ENCODE peak calls at places on chromosomes 16 and 17, in eight cellular contexts. A is HCT116, X is GM12891, S is body of pancreas, B is Peyer's patch, P is prostate gland, M is A549, K is right lobe of liver. R is an unnamed sample.

GRCh38 chr16:87040169-87041117 is 276.7 kb downstream of the C16orf95 start:
- DNase-seq in A (no peak), X (no peak), S (no peak), B (no peak), P (no peak), M (no peak), K (no peak), R (no peak)

GRCh38 chr17:19321481-19322128 is 40.9 kb downstream of the B9D1 start:
- DNase-seq in A (no peak), X (no peak), S (no peak), B (no peak), P (no peak), M (no peak), K (peak), R (no peak)

GRCh38 chr17:42183741-42184711 is 1.2 kb downstream of the HCRT start:
- DNase-seq in A (peak), X (peak), S (peak), B (peak), P (peak), M (peak), K (peak), R (peak)

GRCh38 chr16:79008036-79008868 is 592.3 kb downstream of the MAF start:
- DNase-seq in A (no peak), X (no peak), S (no peak), B (no peak), P (no peak), M (no peak), K (no peak), R (no peak)

GRCh38 chr16:68764866-68765265 is 27.8 kb downstream of the CDH1 start:
- DNase-seq in A (no peak), X (no peak), S (no peak), B (no peak), P (no peak), M (no peak), K (no peak), R (no peak)

GRCh38 chr16:89951509-89951908 is 3.0 kb downstream of the DEF8 start:
- DNase-seq in A (no peak), X (no peak), S (no peak), B (no peak), P (no peak), M (no peak), K (no peak), R (no peak)

GRCh38 chr16:86395477-86395876 is 114.8 kb upstream of the FOXF1 start:
- DNase-seq in A (no peak), X (no peak), S (no peak), B (no peak), P (no peak), M (no peak), K (no peak), R (no peak)

GRCh38 chr16:11161974-11162373 is 94.0 kb downstream of the SOCS1 start:
- DNase-seq in A (no peak), X (no peak), S (no peak), B (peak), P (no peak), M (no peak), K (no peak), R (no peak)

GRCh38 chr17:15154618-15155017 is 110.5 kb downstream of the PMP22 start:
- DNase-seq in A (no peak), X (no peak), S (no peak), B (no peak), P (no peak), M (no peak), K (no peak), R (no peak)

GRCh38 chr16:76278086-76278485 is 885 bp downstream of the CNTNAP4 start:
- DNase-seq in A (no peak), X (no peak), S (no peak), B (no peak), P (no peak), M (no peak), K (no peak), R (no peak)

GRCh38 chr17:42608692-42609181 is 437 bp downstream of the RETREG3 start:
- DNase-seq in A (no peak), X (no peak), S (no peak), B (no peak), P (no peak), M (no peak), K (peak), R (no peak)

DNA sequence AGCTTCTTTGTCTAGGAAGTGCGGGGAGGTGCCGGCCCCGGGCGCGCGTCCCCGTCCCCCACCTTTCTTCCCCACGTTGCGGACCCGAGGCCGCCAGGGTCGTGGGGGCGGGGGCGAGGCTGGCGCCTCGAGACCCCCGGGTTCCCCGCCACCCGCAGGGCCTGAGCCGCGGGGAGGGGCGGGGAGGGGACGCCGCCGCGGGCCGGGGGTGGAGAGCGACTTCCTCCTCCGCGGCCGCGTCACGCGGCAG is 1.8 kb upstream of the ACTG1 start:
- DNase-seq in A (no peak), X (no peak), S (no peak), B (no peak), P (no peak), M (no peak), K (no peak), R (no peak)
- TF ChIP-seq POLR2A in A (peak), X (no peak), S (no peak), B (no peak), P (no peak), M (peak), K (no peak), R (no peak)

DNA sequence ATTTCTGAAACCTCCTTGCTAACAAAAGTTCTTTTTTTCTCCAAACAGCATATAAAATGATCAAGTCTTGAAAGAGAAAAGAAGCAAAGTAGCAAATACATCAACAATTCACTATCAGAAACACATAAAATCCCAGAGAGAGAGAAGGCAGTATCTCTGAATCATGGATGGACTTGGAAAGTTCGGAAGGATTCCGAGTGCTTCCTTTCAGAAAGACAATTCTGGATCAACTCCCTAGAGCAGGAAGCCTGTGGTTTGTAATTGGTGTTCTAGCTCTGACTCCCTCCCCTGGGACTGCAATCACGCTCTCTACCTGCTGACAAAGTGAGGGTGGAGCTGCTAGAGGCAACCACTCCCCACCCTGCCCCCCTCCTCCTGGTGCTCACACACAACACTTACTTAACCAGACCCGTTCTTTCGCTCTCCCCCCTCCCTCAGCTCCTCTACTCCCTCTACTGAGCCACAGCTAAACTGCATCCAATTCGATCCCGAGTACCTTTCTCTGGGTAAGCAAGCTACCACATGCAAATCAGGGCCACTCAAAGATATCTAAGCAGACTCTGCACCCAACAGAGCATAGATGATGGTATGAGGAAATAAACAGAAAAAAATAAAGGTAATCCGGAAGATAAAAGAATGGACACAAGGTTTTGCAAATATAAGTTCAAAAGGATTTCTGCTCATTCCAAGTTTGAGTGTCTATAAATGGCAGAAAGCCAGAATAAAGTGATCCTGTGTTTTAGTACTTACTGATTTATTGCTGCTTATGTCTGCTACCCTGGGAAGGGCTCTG is at the start of gene RNF43:
- DNase-seq in A (peak), X (peak), S (peak), B (peak), P (peak), M (peak), K (peak), R (peak)
- TF ChIP-seq POLR2A in A (no peak), X (no peak), S (peak), B (peak), P (peak), M (no peak), K (peak), R (peak)

GRCh38 chr16:88662843-88663606 is at the start of gene MVD:
- DNase-seq in A (peak), X (peak), S (peak), B (peak), P (peak), M (peak), K (peak), R (peak)
- TF ChIP-seq POLR2A in A (peak), X (peak), S (peak), B (peak), P (peak), M (peak), K (peak), R (peak)

DNA sequence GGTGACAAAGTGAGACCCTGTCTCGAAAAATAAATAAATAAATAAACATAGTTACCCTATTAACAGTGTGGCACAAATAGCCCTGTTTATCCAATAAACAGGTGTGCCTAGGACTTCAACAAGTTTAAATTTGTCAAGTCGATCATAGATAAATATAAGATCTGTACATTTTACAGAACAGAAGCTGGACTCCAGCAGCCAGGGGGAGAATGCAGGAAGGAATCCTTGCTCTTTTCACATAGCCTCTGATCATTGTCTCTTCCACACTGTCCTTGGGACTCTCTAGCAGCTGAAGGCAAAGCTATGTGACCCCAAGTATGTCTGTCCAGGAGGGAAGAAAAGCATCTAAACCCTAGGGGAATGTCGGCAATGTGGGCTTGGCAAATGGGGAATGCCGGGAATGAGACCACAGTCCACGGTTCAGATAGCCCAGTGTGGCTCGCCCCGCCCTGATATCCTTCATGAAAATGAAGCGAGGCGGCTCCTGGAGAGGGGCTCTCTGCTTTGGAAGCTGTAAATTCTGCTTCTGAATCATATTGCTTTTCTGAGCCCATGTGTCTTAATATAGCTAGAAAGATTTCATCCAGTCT is 24.8 kb upstream of the GRB2 start:
- DNase-seq in A (no peak), X (no peak), S (no peak), B (peak), P (no peak), M (peak), K (no peak), R (no peak)
- TF ChIP-seq POLR2A in A (no peak), X (no peak), S (no peak), B (no peak), P (no peak), M (peak), K (no peak), R (no peak)

DNA sequence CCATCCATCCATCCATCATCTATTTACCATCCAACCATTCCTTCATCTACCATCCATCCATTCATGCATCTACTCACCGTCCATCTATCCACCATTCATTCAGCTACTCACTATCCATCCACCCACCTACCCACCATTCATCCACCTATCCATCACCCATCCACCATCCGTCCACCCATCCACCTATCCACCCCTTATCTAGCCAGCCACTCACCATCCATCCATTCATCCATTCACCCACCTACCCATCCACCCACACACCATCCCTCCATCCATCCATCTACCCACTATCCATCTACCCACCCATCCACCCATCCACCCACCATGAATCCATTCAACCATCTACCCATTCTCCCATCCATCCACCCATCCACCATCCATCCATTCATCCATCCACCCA is 26.6 kb downstream of the BCO1 start:
- DNase-seq in A (no peak), X (no peak), S (no peak), B (no peak), P (no peak), M (no peak), K (no peak), R (no peak)
- TF ChIP-seq POLR2A in A (no peak), X (no peak), S (no peak), B (no peak), P (no peak), M (no peak), K (no peak), R (no peak)

R was measured in adrenal gland.